ENCODE peak calls at places on chromosomes 12 and 14, in seven cellular contexts. S, F, Z, D, Y, W and H are unnamed samples.

GRCh38 chr12:105562727-105563072 is 232.2 kb downstream of the C12orf75 start:
- DNase-seq in S (no peak), F (peak; percentile 29), Z (no peak), D (no peak), Y (no peak), W (peak; percentile 59), H (no peak)

GRCh38 chr14:42110167-42110566 is 503.5 kb downstream of the LRFN5 start:
- DNase-seq in S (peak; percentile 43), F (no peak), Z (no peak), D (no peak), Y (peak; percentile 23), W (no peak), H (no peak)

GRCh38 chr14:93619176-93619793 is 169.0 kb downstream of the PRIMA1 start:
- DNase-seq in S (peak; percentile 33), F (peak; percentile 31), Z (no peak), D (peak; percentile 49), Y (peak; percentile 33), W (peak; percentile 24), H (no peak)

GRCh38 chr12:55624056-55624455 is 12.6 kb upstream of the OR10P1 start:
- DNase-seq in S (no peak), F (no peak), Z (no peak), D (no peak), Y (no peak), W (no peak), H (peak; percentile 66)

GRCh38 chr14:54673193-54674121 is 106.5 kb downstream of the SAMD4A start:
- DNase-seq in S (no peak), F (no peak), Z (no peak), D (no peak), Y (no peak), W (no peak), H (no peak)

GRCh38 chr12:98736352-98737326 is 91.5 kb downstream of the APAF1 start:
- DNase-seq in S (no peak), F (no peak), Z (no peak), D (no peak), Y (peak; percentile 53), W (no peak), H (no peak)

GRCh38 chr12:12990700-12991468 is 9.2 kb downstream of the HEBP1 start:
- DNase-seq in S (no peak), F (no peak), Z (no peak), D (no peak), Y (peak; percentile 25), W (no peak), H (no peak)

GRCh38 chr14:100467939-100468338 is 119.3 kb downstream of the BEGAIN start:
- DNase-seq in S (no peak), F (no peak), Z (no peak), D (no peak), Y (no peak), W (no peak), H (no peak)

GRCh38 chr12:113287146-113287898 is 47.6 kb downstream of the SLC8B1 start:
- DNase-seq in S (no peak), F (no peak), Z (no peak), D (no peak), Y (no peak), W (no peak), H (no peak)

GRCh38 chr12:14774074-14774943 is 29.0 kb downstream of the WBP11 start:
- DNase-seq in S (peak; percentile 91), F (peak; percentile 97), Z (peak; percentile 94), D (peak; percentile 95), Y (no peak), W (peak; percentile 98), H (peak; percentile 88)

GRCh38 chr12:92466391-92467305 is 236.1 kb upstream of the PLEKHG7 start:
- DNase-seq in S (peak; percentile 79), F (no peak), Z (peak; percentile 21), D (peak; percentile 33), Y (no peak), W (no peak), H (peak; percentile 76)

GRCh38 chr12:3275171-3276041 is 198.2 kb downstream of the TSPAN9 start:
- DNase-seq in S (peak; percentile 55), F (peak; percentile 83), Z (peak; percentile 73), D (peak; percentile 76), Y (peak; percentile 69), W (peak; percentile 73), H (peak; percentile 48)

GRCh38 chr12:97336896-97337751 is 125.5 kb upstream of the RMST start:
- DNase-seq in S (no peak), F (no peak), Z (no peak), D (no peak), Y (no peak), W (no peak), H (no peak)

GRCh38 chr12:92927436-92928116 is 1.5 kb downstream of the EEA1 start:
- DNase-seq in S (peak; percentile 53), F (no peak), Z (no peak), D (no peak), Y (no peak), W (no peak), H (peak; percentile 53)

GRCh38 chr12:119876761-119877638 is at the start of gene CIT:
- DNase-seq in S (peak; percentile 81), F (peak; percentile 92), Z (peak; percentile 81), D (peak; percentile 85), Y (peak; percentile 94), W (peak; percentile 92), H (peak; percentile 86)

GRCh38 chr12:119883234-119883633 is 6.1 kb upstream of the CIT start:
- DNase-seq in S (no peak), F (no peak), Z (no peak), D (no peak), Y (no peak), W (no peak), H (no peak)

DNA sequence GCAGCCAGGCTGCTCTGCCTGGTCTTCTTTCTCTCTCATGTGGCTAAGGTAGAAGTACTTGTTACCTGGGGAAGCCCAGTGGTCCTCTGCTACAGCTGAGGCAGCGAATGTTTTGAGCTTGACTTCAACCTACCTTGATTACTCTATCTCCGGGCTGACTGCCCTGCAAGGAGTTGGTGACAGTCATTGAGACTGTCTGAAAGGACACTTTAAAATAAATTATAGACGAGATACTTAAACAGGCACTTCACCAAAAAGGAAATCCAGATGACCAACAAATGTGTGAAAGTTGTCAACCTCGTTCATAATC is 474 bp upstream of the CIT start:
- DNase-seq in S (no peak), F (no peak), Z (no peak), D (no peak), Y (no peak), W (no peak), H (no peak)
- TF ChIP-seq CTCF in S (no peak), F (no peak), Z (no peak), D (no peak), Y (no peak), W (no peak), H (no peak)

DNA sequence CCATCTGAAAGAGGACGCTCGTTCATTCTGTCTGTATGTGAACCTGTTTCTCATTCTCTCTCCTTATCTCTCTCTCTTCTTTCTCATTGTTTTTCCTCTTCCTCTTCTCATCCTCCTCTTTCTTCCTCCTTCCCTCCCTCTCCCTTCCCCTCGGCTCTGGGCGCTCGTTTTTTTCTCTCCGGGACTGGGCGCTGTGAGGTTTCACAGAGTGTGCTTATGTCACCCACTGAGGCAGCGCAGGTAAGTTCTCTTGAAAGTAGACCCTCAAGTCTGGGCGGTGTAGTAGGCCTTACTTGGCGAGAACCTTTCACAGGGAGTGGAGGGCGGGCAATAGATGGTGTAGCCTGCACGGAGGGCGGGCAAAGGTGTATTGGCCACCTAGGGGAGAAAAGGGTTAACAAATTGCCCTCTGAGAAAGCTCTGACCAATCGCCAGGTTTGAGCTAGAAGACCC is 4.5 kb upstream of the SIX1 start:
- DNase-seq in S (no peak), F (no peak), Z (no peak), D (no peak), Y (no peak), W (no peak), H (no peak)
- H3K27me3 ChIP-seq in S (peaks cover 31% of the 10 kb centered on the region), F (peaks cover 100% of the 10 kb centered on the region), Z (no peaks in the 10 kb centered on the region), D (peaks cover 100% of the 10 kb centered on the region), Y (peaks cover 21% of the 10 kb centered on the region), W (peaks cover 94% of the 10 kb centered on the region), H (peaks cover 2% of the 10 kb centered on the region)

DNA sequence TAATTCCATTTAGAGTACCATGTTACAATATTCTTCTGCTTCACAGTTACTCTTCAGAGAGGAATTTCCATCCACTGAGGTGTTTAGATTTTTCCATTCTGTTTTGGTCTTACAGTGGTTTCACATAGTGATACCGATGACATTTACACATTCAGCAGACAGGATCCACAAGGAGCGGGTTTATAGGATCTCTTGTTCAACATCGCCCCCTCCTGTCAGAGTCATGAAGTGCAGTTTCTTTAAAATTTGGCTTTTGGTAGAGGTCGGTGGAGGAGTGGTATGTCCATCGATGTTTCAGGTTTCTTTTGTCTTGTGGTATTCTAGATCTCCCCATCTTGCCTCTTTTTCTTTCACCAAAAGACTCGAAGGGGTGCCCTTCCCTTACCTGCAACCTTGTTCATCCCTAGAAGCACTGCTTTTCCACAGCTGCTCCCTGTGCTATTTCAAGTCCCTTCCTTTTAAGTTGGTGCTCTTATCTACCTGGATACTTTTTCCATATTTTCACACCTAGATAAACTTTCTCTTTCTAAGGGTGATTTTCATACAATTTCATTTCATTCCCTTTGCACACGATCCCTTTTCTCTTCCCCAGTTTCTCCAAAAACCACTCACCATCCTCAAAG is 181.3 kb downstream of the ITPR2 start:
- DNase-seq in S (peak; percentile 32), F (peak; percentile 45), Z (no peak), D (peak; percentile 53), Y (peak; percentile 45), W (peak; percentile 62), H (peak; percentile 6)
- TF ChIP-seq CTCF in S (peak; percentile 57), F (peak; percentile 57), Z (peak; percentile 83), D (peak; percentile 80), Y (peak; percentile 73), W (peak; percentile 66), H (peak; percentile 72)

DNA sequence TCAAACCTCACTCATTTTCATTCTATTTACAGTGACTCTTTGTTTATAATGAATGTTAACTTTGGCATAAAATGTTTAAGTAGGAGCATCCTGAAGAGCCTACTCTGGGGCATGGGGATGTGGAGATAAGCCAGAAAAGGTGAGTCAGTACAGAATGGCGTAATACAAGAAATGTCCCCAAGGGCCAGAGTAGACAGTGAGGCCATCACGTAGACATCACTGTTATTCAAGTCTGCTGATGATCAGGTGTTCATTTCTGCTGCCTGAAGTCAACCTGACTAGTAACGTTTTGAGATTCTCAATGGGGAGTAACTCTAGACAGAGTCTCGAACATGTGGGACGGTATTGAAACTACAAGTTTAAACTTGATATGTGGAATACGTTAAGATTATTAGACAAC is 47.6 kb upstream of the PKP2 start:
- DNase-seq in S (no peak), F (no peak), Z (no peak), D (no peak), Y (no peak), W (no peak), H (no peak)
- H3K27me3 ChIP-seq in S (no peaks in the 10 kb centered on the region), F (no peaks in the 10 kb centered on the region), Z (no peaks in the 10 kb centered on the region), D (no peaks in the 10 kb centered on the region), Y (peaks cover 41% of the 10 kb centered on the region), W (no peaks in the 10 kb centered on the region), H (no peaks in the 10 kb centered on the region)

GRCh38 chr14:63544641-63545234 is 1.6 kb upstream of the PPP2R5E start:
- DNase-seq in S (peak; percentile 13), F (no peak), Z (no peak), D (no peak), Y (no peak), W (no peak), H (no peak)
- TF ChIP-seq CTCF in S (peak; percentile 34), F (peak; percentile 21), Z (peak; percentile 42), D (peak; percentile 41), Y (peak; percentile 43), W (peak; percentile 18), H (peak; percentile 45)